ENCODE peak calls at places on chromosomes 12 and 14, in six cellular contexts. E, K, S, T, C and B are unnamed samples.

GRCh38 chr12:49068879-49069506 is 786 bp downstream of the RHEBL1 start:
- DNase-seq in E (no peak), K (no peak), S (peak), T (no peak), C (no peak), B (no peak)

GRCh38 chr12:84727964-84728363 is 184.6 kb downstream of the SLC6A15 start:
- DNase-seq in E (no peak), K (no peak), S (peak), T (no peak), C (no peak), B (no peak)

GRCh38 chr14:21965042-21965441 is 291.4 kb upstream of the OR4E1 start:
- DNase-seq in E (no peak), K (no peak), S (no peak), T (no peak), C (no peak), B (no peak)

GRCh38 chr12:43976027-43976426 is 140.1 kb downstream of the TMEM117 start:
- DNase-seq in E (no peak), K (peak), S (no peak), T (no peak), C (no peak), B (no peak)

GRCh38 chr12:79423560-79423959 is 267.2 kb downstream of the PAWR start:
- DNase-seq in E (no peak), K (no peak), S (no peak), T (no peak), C (no peak), B (no peak)

GRCh38 chr14:21106506-21107359 is 5.9 kb downstream of the TMEM253 start:
- DNase-seq in E (peak), K (peak), S (peak), T (peak), C (peak), B (peak)

GRCh38 chr12:121893901-121894540 is 5.4 kb downstream of the PSMD9 start:
- DNase-seq in E (no peak), K (peak), S (no peak), T (no peak), C (no peak), B (no peak)

GRCh38 chr12:728781-729180 is 23.6 kb upstream of the WNK1 start:
- DNase-seq in E (no peak), K (no peak), S (no peak), T (no peak), C (no peak), B (no peak)

GRCh38 chr12:31658743-31659086 is 773 bp upstream of the ETFBKMT start:
- DNase-seq in E (no peak), K (no peak), S (no peak), T (no peak), C (no peak), B (no peak)

GRCh38 chr12:122121341-122122192 is 43.0 kb downstream of the MLXIP start:
- DNase-seq in E (no peak), K (no peak), S (no peak), T (no peak), C (no peak), B (no peak)

GRCh38 chr12:102459314-102459713 is 21.0 kb downstream of the IGF1 start:
- DNase-seq in E (no peak), K (no peak), S (no peak), T (no peak), C (peak), B (no peak)

GRCh38 chr12:131072446-131073230 is 118.9 kb downstream of the ADGRD1 start:
- DNase-seq in E (no peak), K (no peak), S (no peak), T (peak), C (no peak), B (no peak)

GRCh38 chr12:109581334-109581691 is 7.7 kb downstream of the MVK start:
- DNase-seq in E (no peak), K (no peak), S (no peak), T (no peak), C (no peak), B (no peak)

GRCh38 chr14:38735006-38735405 is 368.0 kb downstream of the SEC23A start:
- DNase-seq in E (no peak), K (no peak), S (no peak), T (no peak), C (no peak), B (no peak)

GRCh38 chr12:78245111-78245510 is 414.4 kb downstream of the NAV3 start:
- DNase-seq in E (no peak), K (no peak), S (no peak), T (no peak), C (no peak), B (no peak)

GRCh38 chr12:115398311-115398781 is 714.4 kb upstream of the TBX3 start:
- DNase-seq in E (no peak), K (no peak), S (peak), T (no peak), C (no peak), B (no peak)

GRCh38 chr12:132247718-132248438 is 81.5 kb downstream of the GALNT9 start:
- DNase-seq in E (no peak), K (no peak), S (no peak), T (no peak), C (no peak), B (no peak)